ENCODE peak calls at places on chromosomes 6 and 20, in five cellular contexts. S is Caco-2, G is fibroblast of lung, O is pancreas, Y is heart left ventricle. B is an unnamed sample. For H3K4me1 and H3K36me3, the result is how much of the 10 kb centered on the place peaks cover.

GRCh38 chr20:46981184-46981583 is 86.5 kb downstream of the EYA2 start:
- DNase-seq in G (no peak), S (no peak), Y (no peak), O (no peak), B (no peak)

GRCh38 chr6:15239606-15240364 is 6.1 kb upstream of the JARID2 start:
- DNase-seq in G (no peak), S (no peak), O (no peak), Y (peak), B (no peak)

GRCh38 chr20:63456429-63457284 is 15.8 kb downstream of the KCNQ2 start:
- DNase-seq in O (no peak), S (no peak), Y (peak), G (no peak), B (no peak)

GRCh38 chr20:52746768-52747167 is 225.4 kb upstream of the TSHZ2 start:
- DNase-seq in S (no peak), O (no peak), Y (no peak), G (no peak), B (no peak)

GRCh38 chr20:19828233-19828632 is 70.2 kb downstream of the RIN2 start:
- DNase-seq in G (peak), S (no peak), O (no peak), Y (peak), B (no peak)

GRCh38 chr6:30380464-30380863 is 35.5 kb downstream of the RPP21 start:
- DNase-seq in S (no peak), Y (no peak), G (no peak), O (no peak), B (no peak)

GRCh38 chr6:55694148-55694547 is 115.2 kb upstream of the HMGCLL1 start:
- DNase-seq in S (no peak), Y (peak), G (peak), O (no peak), B (no peak)

GRCh38 chr20:4728121-4728520 is 6.4 kb downstream of the PRND start:
- DNase-seq in S (no peak), G (peak), Y (no peak), O (no peak), B (no peak)

GRCh38 chr6:108581237-108581931 is 20.7 kb downstream of the FOXO3 start:
- DNase-seq in Y (no peak), S (no peak), G (peak), O (no peak), B (no peak)

GRCh38 chr6:29651413-29652197 is 5.3 kb upstream of the MOG start:
- DNase-seq in Y (no peak), S (no peak), O (no peak), G (peak), B (no peak)

GRCh38 chr20:9329356-9330092 is 184.9 kb upstream of the LAMP5 start:
- DNase-seq in O (no peak), G (no peak), Y (no peak), S (peak), B (no peak)

GRCh38 chr20:10779911-10780310 is 106.1 kb upstream of the JAG1 start:
- DNase-seq in O (no peak), S (no peak), Y (no peak), G (no peak), B (no peak)

GRCh38 chr6:160128125-160128683 is 6.6 kb downstream of the SLC22A1 start:
- DNase-seq in Y (no peak), S (no peak), G (no peak), O (no peak), B (no peak)

GRCh38 chr6:133568970-133569889 is 319.7 kb upstream of the TCF21 start:
- DNase-seq in S (peak), O (no peak), Y (peak), G (peak), B (peak)

GRCh38 chr6:66508433-66508832 is 801.4 kb upstream of the EYS start:
- DNase-seq in O (no peak), Y (no peak), G (peak), S (no peak), B (no peak)

GRCh38 chr6:155880905-155881304 is 425.3 kb upstream of the NOX3 start:
- DNase-seq in S (no peak), O (no peak), Y (no peak), G (peak), B (no peak)

GRCh38 chr20:32456869-32457421 is 98.8 kb downstream of the ASXL1 start:
- DNase-seq in S (no peak), O (peak), G (no peak), Y (no peak), B (peak)

GRCh38 chr6:149336529-149336928 is 19.0 kb downstream of the TAB2 start:
- DNase-seq in O (no peak), S (no peak), G (no peak), Y (no peak), B (no peak)

GRCh38 chr20:34997774-34998173 is 42.1 kb downstream of the MYH7B start:
- DNase-seq in O (no peak), Y (no peak), S (no peak), G (no peak), B (no peak)

GRCh38 chr6:151180321-151180720 is 59.4 kb upstream of the AKAP12 start:
- DNase-seq in O (no peak), S (no peak), G (no peak), Y (no peak), B (no peak)

GRCh38 chr20:828987-829386 is 4.5 kb upstream of the FAM110A start:
- DNase-seq in G (no peak), S (peak), O (no peak), Y (no peak), B (peak)

GRCh38 chr6:170114187-170114945 is 176.5 kb downstream of the DLL1 start:
- DNase-seq in Y (peak), G (no peak), O (peak), S (no peak), B (peak)

GRCh38 chr6:87661503-87661902 is 40.5 kb downstream of the AKIRIN2 start:
- DNase-seq in O (no peak), G (no peak), Y (no peak), S (no peak), B (no peak)

GRCh38 chr6:109795994-109796555 is 105.0 kb downstream of the FIG4 start:
- DNase-seq in Y (no peak), G (no peak), O (no peak), S (no peak), B (no peak)

GRCh38 chr6:156031516-156031915 is 575.9 kb upstream of the NOX3 start:
- DNase-seq in Y (no peak), S (no peak), O (no peak), G (no peak), B (no peak)

GRCh38 chr20:44610313-44610965 is 28.1 kb downstream of the PKIG start:
- DNase-seq in G (no peak), Y (no peak), S (no peak), O (no peak), B (no peak)

GRCh38 chr6:41714556-41715273 is 20.7 kb downstream of the TFEB start:
- DNase-seq in S (no peak), G (no peak), O (no peak), Y (no peak), B (no peak)

GRCh38 chr6:41713650-41714291 is 21.6 kb downstream of the TFEB start:
- DNase-seq in O (no peak), G (no peak), S (no peak), Y (peak), B (peak)

GRCh38 chr6:41716516-41717446 is 18.6 kb downstream of the TFEB start:
- DNase-seq in Y (peak), G (no peak), O (no peak), S (no peak), B (no peak)

GRCh38 chr6:41713161-41713649 is 22.2 kb downstream of the TFEB start:
- DNase-seq in Y (peak), O (peak), G (peak), S (no peak), B (no peak)

GRCh38 chr6:41715779-41716515 is 19.5 kb downstream of the TFEB start:
- DNase-seq in G (no peak), O (no peak), Y (no peak), S (no peak), B (no peak)
- H3K4me1 ChIP-seq in G (under half), O (under half), Y (half or more), S (under half), B (under half)

GRCh38 chr6:167699141-167700036 is 127.3 kb upstream of the AFDN start:
- DNase-seq in S (no peak), O (no peak), G (no peak), Y (peak), B (peak)
- H3K4me3 ChIP-seq in S (no peak), O (no peak), G (no peak), Y (no peak), B (no peak)

GRCh38 chr6:34877869-34878485 is 9.9 kb downstream of the TAF11 start:
- DNase-seq in G (no peak), Y (no peak), S (no peak), O (no peak), B (no peak)
- H3K36me3 ChIP-seq in G (under half), Y (half or more), S (under half), O (under half), B (under half)

DNA sequence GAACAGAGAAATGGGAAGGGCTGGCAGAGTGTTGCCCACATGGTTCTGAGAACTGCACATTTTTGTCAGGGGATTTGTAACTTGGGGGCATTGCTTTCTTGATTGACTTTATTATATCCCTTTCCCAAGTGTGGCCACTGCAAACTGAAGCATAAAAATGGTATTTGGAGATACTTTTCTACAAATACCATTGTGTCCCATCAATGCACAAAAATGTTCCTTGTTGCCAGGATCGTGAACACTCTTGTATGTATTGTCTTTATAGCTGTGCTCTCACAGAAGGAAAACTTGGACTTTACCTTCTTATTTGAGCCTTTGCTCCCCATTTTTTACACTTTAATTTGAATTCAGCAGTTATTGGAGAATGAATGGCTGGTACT is 57.1 kb upstream of the C20orf144 start:
- DNase-seq in S (no peak), Y (no peak), G (no peak), O (no peak), B (no peak)
- H3K4me1 ChIP-seq in S (under half), Y (under half), G (under half), O (under half), B (under half)

GRCh38 chr6:19836799-19837510 is at the start of gene ID4:
- DNase-seq in G (peak), O (peak), S (no peak), Y (peak), B (peak)
- H3K4me3 ChIP-seq in G (peak), O (peak), S (peak), Y (peak), B (peak)

GRCh38 chr6:7338031-7338430 is 25.0 kb upstream of the SSR1 start:
- DNase-seq in G (peak), O (no peak), S (no peak), Y (no peak), B (no peak)
- H3K36me3 ChIP-seq in G (under half), O (under half), S (under half), Y (under half), B (under half)

DNA sequence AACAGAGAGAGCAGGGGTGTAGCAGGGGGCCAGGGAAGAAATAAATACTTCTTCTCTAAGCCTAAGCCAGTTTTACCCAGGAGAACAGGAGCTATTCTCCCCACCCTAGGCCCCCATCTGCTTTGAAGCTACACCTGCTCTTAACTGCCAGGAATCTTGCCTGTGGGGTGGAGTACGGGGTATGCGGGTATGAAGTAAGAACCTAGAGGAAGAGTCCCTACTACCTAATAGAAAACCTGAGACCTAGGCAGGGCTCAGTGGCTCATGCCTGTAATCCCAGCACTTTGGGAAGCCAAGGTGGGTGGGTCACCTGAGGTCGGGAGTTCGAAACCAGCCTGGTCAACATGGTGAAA is 1.6 kb downstream of the SLC29A1 start:
- DNase-seq in G (no peak), O (no peak), S (no peak), Y (no peak), B (no peak)
- H3K4me1 ChIP-seq in G (under half), O (half or more), S (under half), Y (half or more), B (half or more)

B was measured in testis.